ENCODE peak calls at places on chromosomes 3 and 15, in nine cellular contexts. M is retina; I is KG1; X is astrocyte; Z is activated CD8-positive, alpha-beta memory T cell treated with anti-CD3 and anti-CD28 coated beads, Interleukin-2, amount 50 U/mL, for 4 hours; T is thoracic aorta; Y is activated B cell treated with CpG ODN at 0.5 μM for 24 hours; D is HEK293T; U is colonic mucosa. R is an unnamed sample.
A peak's percentile ranks its signal among the peaks of the same experiment; 100 is the strongest.

GRCh38 chr15:49282366-49282765 is 112.3 kb downstream of the GALK2 start:
- DNase-seq in M (no peak), I (no peak), X (peak; percentile 97), Z (no peak), T (no peak), Y (no peak), D (no peak), U (no peak), R (peak; percentile 87)

GRCh38 chr15:70584838-70585706 is 178.3 kb downstream of the UACA start:
- DNase-seq in M (peak; percentile 86), I (no peak), X (peak; percentile 63), Z (peak; percentile 59), T (no peak), Y (peak; percentile 28), D (peak; percentile 83), U (no peak), R (peak; percentile 62)

GRCh38 chr3:159186581-159186980 is 384.7 kb downstream of the MFSD1 start:
- DNase-seq in M (no peak), I (no peak), X (no peak), Z (no peak), T (no peak), Y (no peak), D (no peak), U (no peak), R (no peak)

GRCh38 chr15:34616613-34617012 is 33.2 kb upstream of the GOLGA8B start:
- DNase-seq in M (no peak), I (no peak), X (peak; percentile 36), Z (no peak), T (no peak), Y (no peak), D (peak; percentile 15), U (no peak), R (peak; percentile 73)

GRCh38 chr3:64291345-64291744 is 66.1 kb upstream of the PRICKLE2 start:
- DNase-seq in M (no peak), I (no peak), X (peak; percentile 86), Z (no peak), T (no peak), Y (no peak), D (no peak), U (peak; percentile 24), R (peak; percentile 93)

GRCh38 chr3:55668359-55668758 is 181.3 kb upstream of the WNT5A start:
- DNase-seq in M (no peak), I (no peak), X (peak; percentile 52), Z (no peak), T (no peak), Y (no peak), D (no peak), U (no peak), R (peak; percentile 57)

GRCh38 chr3:189157232-189158007 is 14.4 kb upstream of the TPRG1 start:
- DNase-seq in M (no peak), I (no peak), X (no peak), Z (no peak), T (no peak), Y (no peak), D (no peak), U (no peak), R (no peak)

GRCh38 chr15:99978426-99978825 is 245.2 kb upstream of the LYSMD4 start:
- DNase-seq in M (no peak), I (no peak), X (no peak), Z (no peak), T (no peak), Y (no peak), D (no peak), U (no peak), R (no peak)

GRCh38 chr3:2765002-2765579 is 345.1 kb downstream of the IL5RA start:
- DNase-seq in M (no peak), I (no peak), X (no peak), Z (no peak), T (no peak), Y (no peak), D (peak; percentile 8), U (no peak), R (peak; percentile 2)

GRCh38 chr3:31364711-31365110 is 168.0 kb upstream of the STT3B start:
- DNase-seq in M (no peak), I (no peak), X (peak; percentile 73), Z (no peak), T (no peak), Y (no peak), D (no peak), U (no peak), R (peak; percentile 84)

R was measured in iris pigment epithelial cell.